ENCODE peak calls at places on chromosome 1, in six cellular contexts. Q is GM13977, V is nephron progenitor cell, W is A673, T is foreskin keratinocyte, N is Peyer's patch. L is an unnamed sample.
A peak's percentile ranks its signal among the peaks of the same experiment; 100 is the strongest.

GRCh38 chr1:197633447-197634039 is 141.7 kb downstream of the DENND1B start:
- DNase-seq in Q (no peak), V (no peak), W (no peak), T (no peak), N (no peak), L (no peak)

GRCh38 chr1:246280551-246280950 is 226.5 kb downstream of the SMYD3 start:
- DNase-seq in Q (no peak), V (no peak), W (peak; percentile 28), T (no peak), N (no peak), L (no peak)

GRCh38 chr1:111199881-111200801 is at the start of gene DENND2D:
- DNase-seq in Q (no peak), V (no peak), W (no peak), T (no peak), N (peak; percentile 84), L (no peak)

GRCh38 chr1:231861541-231862481 is 235.2 kb downstream of the DISC1 start:
- DNase-seq in Q (no peak), V (no peak), W (no peak), T (no peak), N (no peak), L (no peak)

GRCh38 chr1:196997428-196997827 is 20.1 kb downstream of the CFHR5 start:
- DNase-seq in Q (no peak), V (no peak), W (peak; percentile 53), T (no peak), N (no peak), L (no peak)

GRCh38 chr1:12168451-12169160 is 1.8 kb downstream of the TNFRSF1B start:
- DNase-seq in Q (no peak), V (no peak), W (no peak), T (no peak), N (no peak), L (no peak)

GRCh38 chr1:67831850-67832513 is 1.3 kb downstream of the GNG12 start:
- DNase-seq in Q (peak; percentile 48), V (peak; percentile 52), W (peak; percentile 98), T (no peak), N (no peak), L (no peak)

GRCh38 chr1:232704694-232705680 is 75.1 kb upstream of the SIPA1L2 start:
- DNase-seq in Q (no peak), V (no peak), W (peak; percentile 77), T (peak; percentile 52), N (peak; percentile 27), L (no peak)

GRCh38 chr1:61076728-61077675 is 5.4 kb upstream of the NFIA start:
- DNase-seq in Q (peak; percentile 65), V (peak; percentile 84), W (peak; percentile 96), T (peak; percentile 78), N (peak; percentile 90), L (peak; percentile 61)

GRCh38 chr1:20089328-20090077 is 19.5 kb downstream of the PLA2G5 start:
- DNase-seq in Q (no peak), V (no peak), W (no peak), T (no peak), N (no peak), L (no peak)

GRCh38 chr1:27868556-27868931 is 3.8 kb upstream of the THEMIS2 start:
- DNase-seq in Q (no peak), V (no peak), W (no peak), T (no peak), N (peak; percentile 25), L (no peak)

GRCh38 chr1:40766017-40766416 is 17.6 kb upstream of the KCNQ4 start:
- DNase-seq in Q (no peak), V (no peak), W (no peak), T (no peak), N (no peak), L (no peak)

GRCh38 chr1:222798111-222798510 is 16.7 kb upstream of the DISP1 start:
- DNase-seq in Q (no peak), V (no peak), W (peak; percentile 54), T (peak; percentile 38), N (peak; percentile 38), L (no peak)

GRCh38 chr1:244118087-244118761 is 67.1 kb downstream of the ZBTB18 start:
- DNase-seq in Q (no peak), V (no peak), W (no peak), T (no peak), N (no peak), L (no peak)
- TF ChIP-seq CTCF in Q (no peak), V (no peak), W (no peak), T (no peak), N (no peak), L (no peak)

GRCh38 chr1:25787477-25788043 is 12.4 kb upstream of the SELENON start:
- DNase-seq in Q (no peak), V (no peak), W (no peak), T (no peak), N (no peak), L (no peak)
- TF ChIP-seq CTCF in Q (no peak), V (no peak), W (no peak), T (no peak), N (no peak), L (no peak)

DNA sequence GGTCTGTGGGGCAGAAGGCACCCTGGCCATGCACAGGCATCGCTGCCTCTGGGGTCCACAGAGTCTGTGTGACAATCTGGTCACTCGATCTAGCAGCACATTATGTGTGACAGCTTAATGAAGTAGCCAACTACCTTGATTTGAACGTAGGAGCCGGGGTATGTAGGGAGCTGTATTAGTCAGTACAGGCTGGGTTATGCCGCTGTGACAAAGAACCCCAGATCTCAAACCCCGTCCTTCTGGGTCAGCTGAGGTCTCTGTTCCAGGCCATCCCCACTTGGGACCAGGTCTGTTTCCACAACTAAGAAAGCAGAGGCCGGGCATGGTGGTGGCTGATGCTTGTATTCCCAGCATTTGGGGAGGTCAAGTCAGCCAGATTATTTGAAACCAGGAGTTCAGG is 8.3 kb upstream of the ATAD3B start:
- DNase-seq in Q (no peak), V (no peak), W (no peak), T (no peak), N (no peak), L (no peak)
- TF ChIP-seq CTCF in Q (no peak), V (no peak), W (no peak), T (no peak), N (no peak), L (no peak)

GRCh38 chr1:204142032-204142974 is 9.5 kb downstream of the ETNK2 start:
- DNase-seq in Q (no peak), V (no peak), W (no peak), T (no peak), N (no peak), L (no peak)
- TF ChIP-seq CTCF in Q (no peak), V (no peak), W (no peak), T (no peak), N (no peak), L (no peak)

DNA sequence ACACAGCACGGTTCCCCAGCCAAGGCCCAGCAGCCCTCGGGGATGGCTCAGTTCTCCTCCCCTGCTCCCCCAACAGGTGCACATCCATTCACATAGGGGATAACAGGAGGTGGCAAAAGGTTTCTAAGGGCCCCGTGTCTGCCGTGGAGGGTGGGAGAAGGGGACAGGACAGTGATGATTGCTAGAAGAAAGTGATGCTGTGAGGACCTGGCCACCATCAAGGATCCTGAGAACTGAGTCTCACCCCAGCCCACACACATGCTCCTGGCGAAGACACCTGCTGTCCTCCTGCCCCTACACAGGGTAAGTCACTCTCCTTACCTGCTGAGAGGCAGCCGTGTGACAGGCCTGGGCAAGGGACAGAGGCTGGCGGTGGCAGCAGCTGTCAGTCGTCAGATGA is 54.5 kb downstream of the GNG4 start:
- DNase-seq in Q (no peak), V (no peak), W (no peak), T (no peak), N (no peak), L (no peak)
- TF ChIP-seq CTCF in Q (no peak), V (no peak), W (no peak), T (no peak), N (no peak), L (no peak)

DNA sequence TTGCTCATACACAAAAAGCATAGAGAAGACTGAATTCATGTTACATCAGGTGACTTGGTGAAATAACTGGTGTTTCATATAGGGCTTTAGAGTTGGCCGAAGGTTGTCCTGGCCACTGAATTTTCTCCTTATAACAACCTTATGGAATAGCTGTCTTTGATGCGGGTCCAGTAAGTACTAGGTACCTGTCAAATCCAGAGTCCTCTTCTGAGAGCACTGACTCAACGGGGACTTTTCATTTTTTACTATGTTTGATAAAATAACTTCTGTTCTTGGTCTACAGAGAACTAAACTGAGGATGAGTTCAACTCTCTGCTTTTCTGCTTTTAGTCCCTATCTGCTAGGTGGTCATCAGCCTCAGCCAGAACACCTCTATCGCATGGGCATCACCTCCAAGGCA is 76.1 kb upstream of the JAK1 start:
- DNase-seq in Q (no peak), V (no peak), W (no peak), T (no peak), N (no peak), L (no peak)
- TF ChIP-seq CTCF in Q (no peak), V (no peak), W (no peak), T (no peak), N (no peak), L (no peak)

GRCh38 chr1:3776231-3777030 is 3.9 kb downstream of the SMIM1 start:
- DNase-seq in Q (peak; percentile 23), V (no peak), W (no peak), T (no peak), N (no peak), L (no peak)

GRCh38 chr1:3777078-3777547 is 4.6 kb downstream of the SMIM1 start:
- DNase-seq in Q (no peak), V (no peak), W (no peak), T (no peak), N (no peak), L (no peak)

GRCh38 chr1:3775248-3775497 is 2.6 kb downstream of the SMIM1 start:
- DNase-seq in Q (no peak), V (no peak), W (no peak), T (no peak), N (no peak), L (no peak)

GRCh38 chr1:3774503-3775247 is 2.1 kb downstream of the SMIM1 start:
- DNase-seq in Q (no peak), V (no peak), W (no peak), T (no peak), N (no peak), L (no peak)

DNA sequence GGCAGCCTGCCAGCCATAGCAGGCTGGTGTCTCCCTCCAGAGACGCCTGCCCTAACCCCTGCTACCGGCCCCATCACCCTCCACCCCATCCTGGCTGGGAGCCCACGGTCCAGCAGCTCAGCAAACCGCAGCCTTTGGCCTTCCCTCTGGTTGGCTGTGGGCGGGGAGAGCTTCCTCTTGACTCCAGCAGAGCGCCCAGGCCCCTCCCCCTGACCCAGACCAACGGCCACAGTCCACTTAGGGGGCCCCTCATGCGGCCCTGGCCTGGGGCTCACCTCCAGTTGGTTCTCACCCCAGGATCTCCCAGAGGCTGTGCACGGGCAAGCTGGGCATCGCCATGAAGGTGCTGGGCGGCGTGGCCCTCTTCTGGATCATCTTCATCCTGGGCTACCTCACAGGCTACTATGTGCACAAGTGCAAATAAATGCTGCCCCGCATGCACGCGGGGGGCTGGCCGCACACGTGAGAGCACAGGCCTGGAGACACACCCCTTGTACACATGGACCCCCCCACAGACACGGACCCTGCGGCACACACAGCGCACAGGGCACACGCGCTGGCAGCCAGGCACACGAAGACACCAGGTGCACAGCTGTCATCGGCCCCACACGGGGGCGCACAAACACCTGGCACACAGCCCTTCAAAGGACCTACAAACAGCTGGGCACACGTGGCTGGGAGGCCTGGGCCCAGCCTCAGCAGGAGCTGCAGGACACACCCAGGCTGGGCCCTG is 3.1 kb downstream of the SMIM1 start:
- DNase-seq in Q (peak; percentile 86), V (peak; percentile 79), W (peak; percentile 52), T (no peak), N (peak; percentile 68), L (no peak)
- TF ChIP-seq CTCF in Q (peak; percentile 65), V (peak; percentile 35), W (peak; percentile 58), T (peak; percentile 80), N (no peak), L (no peak)

L was measured in natural killer cell.